ENCODE peak calls at places on chromosomes 12 and 14, in eight cellular contexts. One of them, this sample, is unnamed.

GRCh38 chr12:128365831-128366231 is 98.9 kb downstream of the TMEM132C start:
- DNase-seq in HT1080: no peak
- DNase-seq in HepG2: no peak
- DNase-seq in fibroblast of gingiva: no peak
- DNase-seq in hippocampal formation: peak; percentile 10
- DNase-seq in pons: peak; percentile 59
- DNase-seq in astrocyte of the spinal cord: no peak
- DNase-seq in stimulated activated CD4-positive, alpha-beta T cell treated with anti-CD3 and anti-CD28 coated beads, Interleukin-15, amount 100 ng/mL, for 1 hour: no peak
- DNase-seq in this sample: no peak

GRCh38 chr12:124413401-124413800 is 118.5 kb downstream of the RFLNA start:
- DNase-seq in hippocampal formation: no peak
- DNase-seq in stimulated activated CD4-positive, alpha-beta T cell treated with anti-CD3 and anti-CD28 coated beads, Interleukin-15, amount 100 ng/mL, for 1 hour: no peak
- DNase-seq in pons: peak; percentile 67
- DNase-seq in astrocyte of the spinal cord: no peak
- DNase-seq in HT1080: no peak
- DNase-seq in fibroblast of gingiva: no peak
- DNase-seq in HepG2: no peak
- DNase-seq in this sample: no peak

GRCh38 chr12:52522346-52523011 is 2.3 kb upstream of the KRT5 start:
- DNase-seq in HT1080: no peak
- DNase-seq in hippocampal formation: no peak
- DNase-seq in fibroblast of gingiva: peak; percentile 42
- DNase-seq in astrocyte of the spinal cord: no peak
- DNase-seq in HepG2: no peak
- DNase-seq in pons: peak; percentile 36
- DNase-seq in stimulated activated CD4-positive, alpha-beta T cell treated with anti-CD3 and anti-CD28 coated beads, Interleukin-15, amount 100 ng/mL, for 1 hour: no peak
- DNase-seq in this sample: peak; percentile 99

GRCh38 chr12:12449533-12450025 is 92.7 kb downstream of the BORCS5 start:
- DNase-seq in pons: no peak
- DNase-seq in HT1080: no peak
- DNase-seq in astrocyte of the spinal cord: no peak
- DNase-seq in stimulated activated CD4-positive, alpha-beta T cell treated with anti-CD3 and anti-CD28 coated beads, Interleukin-15, amount 100 ng/mL, for 1 hour: no peak
- DNase-seq in hippocampal formation: no peak
- DNase-seq in HepG2: peak; percentile 98
- DNase-seq in fibroblast of gingiva: peak; percentile 76
- DNase-seq in this sample: peak; percentile 52

GRCh38 chr12:1108276-1108675 is 117.3 kb downstream of the ERC1 start:
- DNase-seq in stimulated activated CD4-positive, alpha-beta T cell treated with anti-CD3 and anti-CD28 coated beads, Interleukin-15, amount 100 ng/mL, for 1 hour: no peak
- DNase-seq in hippocampal formation: no peak
- DNase-seq in pons: no peak
- DNase-seq in astrocyte of the spinal cord: no peak
- DNase-seq in HepG2: no peak
- DNase-seq in HT1080: no peak
- DNase-seq in fibroblast of gingiva: no peak
- DNase-seq in this sample: no peak

GRCh38 chr14:75222208-75222701 is 45.8 kb upstream of the TMED10 start:
- DNase-seq in pons: peak; percentile 56
- DNase-seq in hippocampal formation: no peak
- DNase-seq in fibroblast of gingiva: peak; percentile 60
- DNase-seq in astrocyte of the spinal cord: peak; percentile 90
- DNase-seq in HepG2: no peak
- DNase-seq in HT1080: peak; percentile 92
- DNase-seq in stimulated activated CD4-positive, alpha-beta T cell treated with anti-CD3 and anti-CD28 coated beads, Interleukin-15, amount 100 ng/mL, for 1 hour: no peak
- DNase-seq in this sample: peak; percentile 98

GRCh38 chr14:52153939-52154338 is 85.1 kb upstream of the NID2 start:
- DNase-seq in HepG2: no peak
- DNase-seq in stimulated activated CD4-positive, alpha-beta T cell treated with anti-CD3 and anti-CD28 coated beads, Interleukin-15, amount 100 ng/mL, for 1 hour: no peak
- DNase-seq in fibroblast of gingiva: no peak
- DNase-seq in HT1080: no peak
- DNase-seq in hippocampal formation: no peak
- DNase-seq in pons: no peak
- DNase-seq in astrocyte of the spinal cord: no peak
- DNase-seq in this sample: no peak

GRCh38 chr12:49567302-49567610 is 686 bp downstream of the MCRS1 start:
- DNase-seq in HepG2: no peak
- DNase-seq in astrocyte of the spinal cord: no peak
- DNase-seq in fibroblast of gingiva: no peak
- DNase-seq in pons: no peak
- DNase-seq in HT1080: no peak
- DNase-seq in stimulated activated CD4-positive, alpha-beta T cell treated with anti-CD3 and anti-CD28 coated beads, Interleukin-15, amount 100 ng/mL, for 1 hour: no peak
- DNase-seq in hippocampal formation: no peak
- DNase-seq in this sample: no peak

GRCh38 chr12:66168410-66168809 is 1.4 kb downstream of the TMBIM4 start:
- DNase-seq in stimulated activated CD4-positive, alpha-beta T cell treated with anti-CD3 and anti-CD28 coated beads, Interleukin-15, amount 100 ng/mL, for 1 hour: no peak
- DNase-seq in HT1080: no peak
- DNase-seq in fibroblast of gingiva: no peak
- DNase-seq in pons: no peak
- DNase-seq in hippocampal formation: no peak
- DNase-seq in astrocyte of the spinal cord: no peak
- DNase-seq in HepG2: no peak
- DNase-seq in this sample: no peak

This sample was measured in foreskin keratinocyte.